ENCODE peak calls at places on chromosomes 6 and 20, in ten cellular contexts. G is AG10803; M is CD8-positive, alpha-beta T cell; K is OCI-LY7; W is GM23338; N is dorsolateral prefrontal cortex; Z is BE2C; B is cardiac muscle cell; H is BJ; P is tibial nerve. L is an unnamed sample.

GRCh38 chr6:24193364-24193763 is 67.3 kb downstream of the NRSN1 start:
- DNase-seq in P (no peak), G (no peak), B (no peak), N (no peak), Z (no peak), M (no peak), W (no peak), H (no peak), K (no peak), L (no peak)

GRCh38 chr6:36840471-36841461 is 1.5 kb upstream of the CPNE5 start:
- DNase-seq in Z (no peak), P (no peak), B (peak), W (peak), N (no peak), M (peak), H (no peak), K (no peak), G (no peak), L (no peak)

GRCh38 chr6:145294942-145295341 is 440.4 kb downstream of the EPM2A start:
- DNase-seq in Z (no peak), W (no peak), G (no peak), M (no peak), P (no peak), H (no peak), B (no peak), N (no peak), K (no peak), L (no peak)

GRCh38 chr20:63101781-63102719 is 95.3 kb upstream of the BHLHE23 start:
- DNase-seq in M (peak), H (no peak), K (no peak), N (peak), B (peak), Z (peak), W (peak), G (peak), P (no peak), L (peak)

GRCh38 chr6:136737343-136738177 is 54.7 kb downstream of the MAP3K5 start:
- DNase-seq in M (no peak), G (peak), B (peak), W (no peak), P (no peak), Z (no peak), K (no peak), N (no peak), H (no peak), L (no peak)

GRCh38 chr6:105207524-105208269 is 27.9 kb upstream of the POPDC3 start:
- DNase-seq in K (no peak), G (peak), H (no peak), P (no peak), Z (no peak), B (peak), M (no peak), N (no peak), W (no peak), L (no peak)

GRCh38 chr6:48817714-48818113 is 645.3 kb downstream of the MMUT start:
- DNase-seq in Z (no peak), G (peak), H (no peak), B (peak), M (no peak), W (no peak), K (no peak), N (no peak), P (no peak), L (no peak)

GRCh38 chr20:35463455-35464300 is 8.3 kb downstream of the CEP250 start:
- DNase-seq in M (peak), K (peak), B (peak), W (peak), N (peak), P (no peak), G (peak), H (no peak), Z (peak), L (peak)

GRCh38 chr20:46810442-46811327 is 84.0 kb upstream of the EYA2 start:
- DNase-seq in N (no peak), P (no peak), Z (no peak), K (no peak), B (no peak), G (no peak), H (no peak), W (peak), M (no peak), L (no peak)

GRCh38 chr6:167079853-167080297 is 43.0 kb upstream of the CCR6 start:
- DNase-seq in G (no peak), B (no peak), H (no peak), W (no peak), M (peak), K (peak), P (no peak), N (no peak), Z (no peak), L (peak)

GRCh38 chr6:38499697-38500096 is 140.0 kb downstream of the BTBD9 start:
- DNase-seq in Z (no peak), N (no peak), B (no peak), M (no peak), K (no peak), P (no peak), H (no peak), W (no peak), G (no peak), L (no peak)
- H3K4me3 ChIP-seq in Z (no peak), N (no peak), B (no peak), M (no peak), K (no peak), P (no peak), H (no peak), W (no peak), G (no peak), L (no peak)

DNA sequence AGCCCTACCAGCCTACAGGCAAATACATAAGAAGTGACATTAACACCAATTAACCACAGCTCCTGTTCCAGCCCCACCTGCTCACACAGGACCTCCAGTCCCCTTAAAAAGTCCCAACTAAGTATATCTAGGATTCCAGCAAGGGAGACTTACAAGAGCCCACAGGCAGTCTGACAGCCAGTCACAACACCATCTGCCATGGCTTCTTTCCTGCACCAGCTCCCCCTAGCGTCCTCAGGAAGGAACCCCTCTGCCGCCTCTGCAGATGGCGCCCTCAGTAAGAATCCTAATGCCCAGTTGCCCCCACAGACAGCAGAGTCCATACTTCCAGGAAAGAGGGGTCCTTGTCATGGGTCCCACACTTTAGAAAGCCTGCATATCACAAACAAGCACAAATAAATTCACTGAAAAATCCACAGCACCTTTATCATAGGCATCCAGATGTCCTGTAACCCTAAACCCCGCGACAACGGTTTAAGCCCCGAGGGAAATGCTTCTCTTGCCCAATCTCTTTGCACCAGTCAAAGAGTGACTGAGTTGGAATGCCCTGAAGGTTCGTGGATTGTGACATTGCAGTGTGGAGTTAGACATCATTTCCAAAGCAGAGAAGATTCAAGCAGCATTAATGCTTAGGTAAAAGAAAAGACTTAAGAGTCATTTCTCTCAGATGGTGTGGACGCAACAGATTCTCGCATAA is 121.9 kb downstream of the HIVEP2 start:
- DNase-seq in M (no peak), Z (peak), H (no peak), G (no peak), N (no peak), P (no peak), B (no peak), K (no peak), W (peak), L (no peak)
- TF ChIP-seq CTCF in M (no peak), Z (peak), H (no peak), G (peak), N (peak), P (no peak), B (peak), K (peak), W (peak), L (peak)

GRCh38 chr6:69584913-69585729 is 211.7 kb downstream of the LMBRD1 start:
- DNase-seq in W (peak), Z (peak), H (peak), M (no peak), G (peak), K (peak), N (no peak), B (no peak), P (no peak), L (peak)
- H3K4me3 ChIP-seq in W (no peak), Z (peak), H (no peak), M (no peak), G (no peak), K (no peak), N (no peak), B (no peak), P (no peak), L (no peak)

GRCh38 chr20:53613748-53614147 is 20.1 kb upstream of the ZNF217 start:
- DNase-seq in W (no peak), B (no peak), P (no peak), Z (no peak), H (peak), N (no peak), M (no peak), G (peak), K (no peak), L (no peak)
- TF ChIP-seq CTCF in W (no peak), B (no peak), P (no peak), Z (no peak), H (no peak), N (no peak), M (no peak), G (no peak), K (no peak), L (no peak)